ENCODE peak calls at places on chromosomes 6 and 20, in four cellular contexts. W is neural progenitor cell, S is hepatocyte, Z is kidney. B is an unnamed sample. For H3K4me1 and H3K36me3, the result is how much of the 10 kb centered on the place peaks cover.

GRCh38 chr6:43052842-43053544 is 658 bp downstream of the CUL7 start:
- DNase-seq in Z (peak), W (no peak), S (peak), B (no peak)

GRCh38 chr6:9412951-9413559 is 977.7 kb upstream of the SLC35B3 start:
- DNase-seq in Z (no peak), S (peak), W (peak), B (peak)

GRCh38 chr6:156378853-156379252 is 398.3 kb upstream of the ARID1B start:
- DNase-seq in S (no peak), Z (no peak), W (no peak), B (no peak)

GRCh38 chr6:56243518-56244070 is 3.8 kb downstream of the COL21A1 start:
- DNase-seq in Z (no peak), W (no peak), S (no peak), B (no peak)

GRCh38 chr6:73309784-73310502 is 44.1 kb downstream of the DPPA5 start:
- DNase-seq in Z (no peak), S (peak), W (peak), B (no peak)

GRCh38 chr6:116136933-116137340 is 11.0 kb upstream of the COL10A1 start:
- DNase-seq in W (no peak), S (no peak), Z (no peak), B (no peak)

GRCh38 chr6:143098054-143098673 is 37.5 kb downstream of the AIG1 start:
- DNase-seq in W (no peak), Z (no peak), S (no peak), B (no peak)

GRCh38 chr6:15744824-15745402 is 82.1 kb upstream of the DTNBP1 start:
- DNase-seq in W (no peak), Z (no peak), S (no peak), B (no peak)

GRCh38 chr6:46893648-46894047 is 28.1 kb downstream of the ADGRF5 start:
- DNase-seq in S (no peak), W (no peak), Z (no peak), B (no peak)

GRCh38 chr6:29510202-29510601 is 22.4 kb upstream of the MAS1L start:
- DNase-seq in S (no peak), Z (no peak), W (peak), B (no peak)

GRCh38 chr6:85436408-85436807 is 13.5 kb upstream of the NT5E start:
- DNase-seq in S (no peak), W (no peak), Z (no peak), B (no peak)

GRCh38 chr6:39280247-39280731 is 33.9 kb downstream of the KCNK17 start:
- DNase-seq in W (no peak), Z (peak), S (peak), B (no peak)

GRCh38 chr6:80528115-80528514 is 421.6 kb downstream of the BCKDHB start:
- DNase-seq in S (peak), W (no peak), Z (no peak), B (no peak)

GRCh38 chr6:127963495-127963894 is 62.6 kb upstream of the THEMIS start:
- DNase-seq in S (no peak), Z (no peak), W (no peak), B (no peak)

GRCh38 chr6:71726121-71726520 is 160.2 kb upstream of the RIMS1 start:
- DNase-seq in W (no peak), S (no peak), Z (no peak), B (no peak)
- H3K27ac ChIP-seq in W (no peak), S (no peak), Z (no peak), B (no peak)

DNA sequence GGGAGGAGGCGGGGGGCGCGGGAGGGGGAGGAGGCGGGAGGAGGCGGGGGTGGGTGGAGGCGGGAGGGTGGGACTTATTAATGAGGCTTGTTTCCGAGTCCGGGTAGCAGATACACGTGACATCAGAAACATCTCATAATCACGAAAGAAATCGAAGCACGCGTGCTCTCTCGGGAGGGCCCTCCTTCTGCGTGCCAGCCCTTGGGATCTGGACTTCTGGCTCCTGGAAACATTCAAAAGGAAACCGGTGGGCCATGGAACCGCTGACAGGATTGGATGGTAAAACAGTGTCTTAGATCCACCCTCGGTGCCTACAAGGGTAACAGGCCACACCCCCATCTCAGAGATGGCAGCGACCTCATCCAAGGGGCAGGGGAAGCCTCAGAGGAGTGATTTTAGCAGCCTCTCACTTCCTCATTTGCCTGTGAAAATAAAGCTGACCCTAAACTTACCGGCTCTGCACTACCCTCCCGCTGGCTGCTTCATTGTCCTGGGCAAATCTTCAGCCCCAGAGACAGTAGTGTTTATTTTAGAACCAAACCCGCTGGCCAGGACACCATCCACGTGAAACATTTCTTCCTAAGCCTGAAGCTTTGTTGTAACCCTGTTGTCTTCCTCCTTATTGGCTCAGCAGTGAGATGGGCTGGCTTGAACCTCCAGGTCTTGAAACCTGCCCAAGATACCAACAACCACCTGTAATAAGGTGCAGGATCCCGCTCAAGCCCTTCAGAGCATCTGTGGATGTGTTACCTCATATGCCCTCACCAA is 97.5 kb downstream of the PSMG4 start:
- DNase-seq in Z (peak), W (peak), S (peak), B (peak)
- H3K4me1 ChIP-seq in Z (under half), W (under half), S (under half), B (under half)

GRCh38 chr20:62128499-62128898 is 6.2 kb downstream of the LSM14B start:
- DNase-seq in S (no peak), W (no peak), Z (no peak), B (no peak)
- H3K36me3 ChIP-seq in S (under half), W (under half), Z (half or more), B (half or more)

DNA sequence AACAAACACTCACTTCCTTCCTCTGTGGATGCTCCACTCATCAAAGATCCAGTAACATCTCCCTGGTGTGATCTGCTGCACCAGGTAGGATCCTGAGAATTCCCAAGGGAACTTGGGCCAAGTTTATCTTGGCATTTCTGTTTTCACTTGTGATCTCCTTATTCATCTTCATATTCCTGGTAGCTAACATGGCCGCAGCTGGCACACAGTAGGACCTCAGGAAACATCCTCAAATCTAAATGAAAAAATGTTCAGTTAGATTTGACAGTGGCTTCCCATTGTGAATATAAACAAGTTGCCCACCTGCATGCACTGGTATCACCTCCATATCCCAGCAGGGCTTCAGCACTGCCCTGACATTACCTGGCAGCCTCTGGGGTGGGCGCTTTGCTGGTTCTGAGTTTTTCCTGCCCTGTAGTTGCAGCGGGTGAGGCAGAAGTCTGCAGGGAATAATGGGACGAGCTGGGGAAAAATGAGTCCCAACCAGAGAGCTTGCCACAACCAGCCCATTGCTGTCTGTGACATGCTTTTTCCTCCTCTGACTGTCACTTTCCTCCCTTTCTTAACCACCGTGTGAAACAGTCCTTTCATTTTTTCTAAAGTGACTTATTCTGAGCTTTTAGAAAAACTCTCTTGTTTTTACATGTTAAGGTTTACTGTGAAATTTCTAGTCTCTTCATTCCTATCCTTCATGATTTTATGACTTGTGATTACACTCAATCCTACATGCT is 9.4 kb upstream of the DSTN start:
- DNase-seq in W (no peak), S (no peak), Z (no peak), B (no peak)
- H3K27ac ChIP-seq in W (no peak), S (no peak), Z (no peak), B (no peak)

DNA sequence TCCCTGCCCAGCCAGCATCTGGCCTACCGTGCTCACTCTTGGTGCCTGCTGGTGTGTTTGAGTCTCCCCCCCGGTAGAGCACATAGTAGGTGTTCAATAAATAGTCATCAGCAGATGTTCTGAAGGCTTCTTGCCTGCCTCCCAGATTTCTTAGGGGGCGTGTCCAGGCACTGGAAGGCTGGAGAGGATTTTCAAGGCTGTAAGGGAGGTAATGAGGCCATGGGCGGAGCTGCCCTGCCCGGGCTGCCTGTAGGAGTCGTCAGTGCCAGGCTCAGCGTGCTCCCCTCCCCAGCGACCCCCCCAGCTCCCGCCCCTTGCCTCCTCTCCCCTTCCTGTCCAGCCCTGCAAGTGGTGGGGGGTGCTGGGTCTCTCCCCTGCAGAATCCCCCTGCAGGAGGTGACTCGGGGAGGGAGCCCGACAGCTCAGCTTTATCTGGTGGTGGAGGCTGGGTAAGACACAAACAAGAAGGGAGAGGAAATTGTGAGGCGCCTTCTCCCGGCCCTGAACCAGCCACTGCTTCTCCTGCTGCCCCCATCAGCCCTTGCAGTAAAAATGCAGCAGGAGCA is 55.9 kb downstream of the BCAS4 start:
- DNase-seq in S (peak), W (peak), Z (no peak), B (no peak)
- H3K4me1 ChIP-seq in S (under half), W (under half), Z (under half), B (under half)

GRCh38 chr20:31803552-31804291 is 15.4 kb upstream of the MYLK2 start:
- DNase-seq in W (no peak), S (no peak), Z (no peak), B (no peak)

GRCh38 chr20:31806564-31807355 is 12.4 kb upstream of the MYLK2 start:
- DNase-seq in Z (no peak), W (no peak), S (no peak), B (no peak)

GRCh38 chr20:31801511-31801910 is 17.6 kb upstream of the MYLK2 start:
- DNase-seq in W (no peak), Z (no peak), S (no peak), B (no peak)
- H3K36me3 ChIP-seq in W (under half), Z (under half), S (under half), B (under half)

DNA sequence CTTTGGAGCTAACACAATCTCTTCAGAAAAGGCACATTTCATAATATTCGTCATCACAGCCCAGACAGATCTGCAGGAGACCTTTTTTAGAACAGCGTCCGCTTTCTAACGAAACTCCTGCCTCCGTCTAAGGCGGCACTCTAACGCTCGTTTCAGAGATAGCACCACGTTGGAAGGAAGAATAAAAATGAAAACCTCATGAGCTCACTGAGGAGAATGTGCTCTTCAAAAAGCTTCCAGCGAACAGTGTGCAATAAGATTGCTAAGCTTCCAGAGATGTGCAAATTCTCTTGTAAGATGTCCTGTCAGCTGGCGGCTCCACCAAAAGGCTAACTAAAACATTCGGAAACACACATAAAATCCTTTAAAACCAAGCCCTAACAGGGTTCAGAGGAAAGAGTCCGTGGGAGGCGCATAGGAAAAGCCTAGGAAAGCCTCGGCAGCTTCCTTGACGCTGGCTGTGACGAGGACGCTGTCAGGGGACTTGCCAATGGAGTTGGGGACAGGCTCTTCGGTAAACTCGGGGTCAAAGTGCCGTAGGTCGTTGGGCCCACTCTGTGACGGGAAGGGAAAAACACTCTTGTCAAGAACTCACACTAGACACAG is 117.6 kb upstream of the SLC2A12 start:
- DNase-seq in W (no peak), Z (no peak), S (no peak), B (no peak)
- H3K27ac ChIP-seq in W (no peak), Z (peak), S (peak), B (no peak)

DNA sequence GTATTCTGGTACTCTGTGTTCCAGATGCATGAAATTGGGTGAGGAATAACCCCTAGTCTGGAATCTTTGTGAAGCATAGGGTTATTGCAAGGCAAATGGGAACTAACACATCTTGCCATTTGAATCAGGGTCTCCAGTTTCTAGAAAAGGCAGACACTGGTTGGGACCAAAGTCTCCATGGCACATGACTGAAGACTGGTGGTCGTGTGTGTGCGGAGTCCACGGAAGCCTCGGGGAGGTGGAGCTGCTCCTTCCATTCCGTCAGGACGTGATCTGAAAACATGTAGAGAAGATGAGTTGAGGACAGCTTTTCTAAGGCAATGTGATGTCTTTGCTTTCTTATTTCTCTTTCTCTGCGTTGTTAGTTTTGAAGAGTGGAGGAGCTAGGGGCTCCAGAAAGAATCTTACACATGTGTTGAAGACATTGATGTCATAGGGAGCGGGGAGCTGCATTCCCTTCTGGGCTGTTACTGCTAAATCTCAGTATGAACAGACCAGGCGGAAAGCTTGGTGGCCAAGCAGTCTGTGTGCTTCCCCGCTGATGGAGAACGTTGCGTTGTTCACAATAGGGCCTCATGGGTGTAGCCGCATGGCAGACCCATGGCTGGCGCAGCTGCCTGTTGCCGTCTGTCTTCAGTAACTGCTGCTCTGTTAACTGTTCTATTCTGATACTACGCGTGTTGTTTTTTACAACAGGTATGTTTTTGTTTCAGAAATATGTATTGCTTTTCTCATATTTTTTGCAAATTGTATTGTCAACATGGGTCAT is 4.8 kb upstream of the SLC17A9 start:
- DNase-seq in S (no peak), W (no peak), Z (peak), B (no peak)
- H3K4me1 ChIP-seq in S (under half), W (under half), Z (under half), B (under half)

GRCh38 chr20:38432292-38432691 is 2.8 kb downstream of the SNHG17 start:
- DNase-seq in Z (no peak), W (no peak), S (no peak), B (no peak)

GRCh38 chr20:38433304-38433972 is 1.7 kb downstream of the SNHG17 start:
- DNase-seq in Z (no peak), W (no peak), S (no peak), B (no peak)

GRCh38 chr20:38429301-38429700 is 5.8 kb downstream of the SNHG17 start:
- DNase-seq in S (no peak), W (no peak), Z (no peak), B (no peak)

GRCh38 chr20:38428800-38429199 is 6.3 kb downstream of the SNHG17 start:
- DNase-seq in W (no peak), Z (no peak), S (no peak), B (no peak)

GRCh38 chr20:38430679-38431325 is 4.3 kb downstream of the SNHG17 start:
- DNase-seq in S (no peak), W (no peak), Z (no peak), B (no peak)
- H3K36me3 ChIP-seq in S (under half), W (under half), Z (under half), B (half or more)

B was measured in iPS DF 6.9.